ENCODE peak calls at places on chromosomes 16 and 17, in eight cellular contexts. One of them, this sample, is unnamed.

GRCh38 chr17:5537251-5537650 is 47.1 kb downstream of the NLRP1 start:
- DNase-seq in RWPE1: no peak
- DNase-seq in upper lobe of left lung: no peak
- DNase-seq in right lobe of liver: no peak
- DNase-seq in BE2C: no peak
- DNase-seq in ascending aorta: no peak
- DNase-seq in neural progenitor cell: no peak
- DNase-seq in astrocyte of the cerebellum: peak
- DNase-seq in this sample: no peak

GRCh38 chr16:2145843-2146242 is 2.6 kb upstream of the RAB26 start:
- DNase-seq in RWPE1: no peak
- DNase-seq in upper lobe of left lung: no peak
- DNase-seq in right lobe of liver: no peak
- DNase-seq in BE2C: no peak
- DNase-seq in ascending aorta: no peak
- DNase-seq in neural progenitor cell: no peak
- DNase-seq in astrocyte of the cerebellum: no peak
- DNase-seq in this sample: no peak

GRCh38 chr16:13829712-13830304 is 90.1 kb upstream of the ERCC4 start:
- DNase-seq in RWPE1: no peak
- DNase-seq in upper lobe of left lung: no peak
- DNase-seq in right lobe of liver: no peak
- DNase-seq in BE2C: no peak
- DNase-seq in ascending aorta: no peak
- DNase-seq in neural progenitor cell: no peak
- DNase-seq in astrocyte of the cerebellum: no peak
- DNase-seq in this sample: no peak

GRCh38 chr17:81667754-81668153 is 1.2 kb downstream of the CCDC137 start:
- DNase-seq in RWPE1: no peak
- DNase-seq in upper lobe of left lung: no peak
- DNase-seq in right lobe of liver: no peak
- DNase-seq in BE2C: no peak
- DNase-seq in ascending aorta: no peak
- DNase-seq in neural progenitor cell: peak
- DNase-seq in astrocyte of the cerebellum: no peak
- DNase-seq in this sample: no peak

GRCh38 chr17:79874329-79874981 is 35.2 kb upstream of the CBX4 start:
- DNase-seq in RWPE1: peak
- DNase-seq in upper lobe of left lung: no peak
- DNase-seq in right lobe of liver: peak
- DNase-seq in BE2C: no peak
- DNase-seq in ascending aorta: no peak
- DNase-seq in neural progenitor cell: peak
- DNase-seq in astrocyte of the cerebellum: peak
- DNase-seq in this sample: no peak

GRCh38 chr17:10094806-10095205 is 103.6 kb downstream of the GAS7 start:
- DNase-seq in RWPE1: no peak
- DNase-seq in upper lobe of left lung: no peak
- DNase-seq in right lobe of liver: no peak
- DNase-seq in BE2C: no peak
- DNase-seq in ascending aorta: no peak
- DNase-seq in neural progenitor cell: no peak
- DNase-seq in astrocyte of the cerebellum: no peak
- DNase-seq in this sample: no peak

GRCh38 chr16:67917852-67918236 is 13.8 kb downstream of the CTRL start:
- DNase-seq in RWPE1: peak
- DNase-seq in upper lobe of left lung: no peak
- DNase-seq in right lobe of liver: no peak
- DNase-seq in BE2C: no peak
- DNase-seq in ascending aorta: no peak
- DNase-seq in neural progenitor cell: no peak
- DNase-seq in astrocyte of the cerebellum: no peak
- DNase-seq in this sample: no peak

GRCh38 chr17:27319536-27320221 is 25.8 kb downstream of the WSB1 start:
- DNase-seq in RWPE1: no peak
- DNase-seq in upper lobe of left lung: no peak
- DNase-seq in right lobe of liver: peak
- DNase-seq in BE2C: peak
- DNase-seq in ascending aorta: peak
- DNase-seq in neural progenitor cell: no peak
- DNase-seq in astrocyte of the cerebellum: peak
- DNase-seq in this sample: no peak

GRCh38 chr16:78705694-78706093 is 606.2 kb downstream of the WWOX start:
- DNase-seq in RWPE1: peak
- DNase-seq in upper lobe of left lung: no peak
- DNase-seq in right lobe of liver: no peak
- DNase-seq in BE2C: no peak
- DNase-seq in ascending aorta: no peak
- DNase-seq in neural progenitor cell: peak
- DNase-seq in astrocyte of the cerebellum: no peak
- DNase-seq in this sample: no peak

GRCh38 chr16:84699147-84699711 is 571 bp upstream of the USP10 start:
- DNase-seq in RWPE1: peak
- DNase-seq in upper lobe of left lung: no peak
- DNase-seq in right lobe of liver: no peak
- DNase-seq in BE2C: peak
- DNase-seq in ascending aorta: no peak
- DNase-seq in neural progenitor cell: no peak
- DNase-seq in astrocyte of the cerebellum: no peak
- DNase-seq in this sample: no peak

GRCh38 chr17:61294777-61295176 is 104.9 kb upstream of the TBX2 start:
- DNase-seq in RWPE1: no peak
- DNase-seq in upper lobe of left lung: no peak
- DNase-seq in right lobe of liver: no peak
- DNase-seq in BE2C: no peak
- DNase-seq in ascending aorta: no peak
- DNase-seq in neural progenitor cell: peak
- DNase-seq in astrocyte of the cerebellum: no peak
- DNase-seq in this sample: no peak

GRCh38 chr16:28915181-28915580 is 9.9 kb downstream of the RABEP2 start:
- DNase-seq in RWPE1: no peak
- DNase-seq in upper lobe of left lung: no peak
- DNase-seq in right lobe of liver: no peak
- DNase-seq in BE2C: no peak
- DNase-seq in ascending aorta: no peak
- DNase-seq in neural progenitor cell: no peak
- DNase-seq in astrocyte of the cerebellum: no peak
- DNase-seq in this sample: no peak

GRCh38 chr17:31216053-31216751 is 80.8 kb downstream of the OMG start:
- DNase-seq in RWPE1: peak
- DNase-seq in upper lobe of left lung: no peak
- DNase-seq in right lobe of liver: no peak
- DNase-seq in BE2C: no peak
- DNase-seq in ascending aorta: no peak
- DNase-seq in neural progenitor cell: peak
- DNase-seq in astrocyte of the cerebellum: peak
- DNase-seq in this sample: no peak

GRCh38 chr16:69888005-69888560 is 63.1 kb upstream of the CLEC18A start:
- DNase-seq in RWPE1: no peak
- DNase-seq in upper lobe of left lung: peak
- DNase-seq in right lobe of liver: no peak
- DNase-seq in BE2C: no peak
- DNase-seq in ascending aorta: no peak
- DNase-seq in neural progenitor cell: no peak
- DNase-seq in astrocyte of the cerebellum: no peak
- DNase-seq in this sample: no peak

GRCh38 chr16:71738820-71739219 is 14.3 kb upstream of the PHLPP2 start:
- DNase-seq in RWPE1: no peak
- DNase-seq in upper lobe of left lung: no peak
- DNase-seq in right lobe of liver: no peak
- DNase-seq in BE2C: no peak
- DNase-seq in ascending aorta: no peak
- DNase-seq in neural progenitor cell: no peak
- DNase-seq in astrocyte of the cerebellum: no peak
- DNase-seq in this sample: no peak

GRCh38 chr17:39705786-39706348 is 6.0 kb downstream of the ERBB2 start:
- DNase-seq in RWPE1: peak
- DNase-seq in upper lobe of left lung: peak
- DNase-seq in right lobe of liver: peak
- DNase-seq in BE2C: no peak
- DNase-seq in ascending aorta: no peak
- DNase-seq in neural progenitor cell: no peak
- DNase-seq in astrocyte of the cerebellum: no peak
- DNase-seq in this sample: no peak

GRCh38 chr16:10979717-10980601 is 35.6 kb downstream of the CLEC16A start:
- DNase-seq in RWPE1: peak
- DNase-seq in upper lobe of left lung: no peak
- DNase-seq in right lobe of liver: peak
- DNase-seq in BE2C: no peak
- DNase-seq in ascending aorta: peak
- DNase-seq in neural progenitor cell: no peak
- DNase-seq in astrocyte of the cerebellum: no peak
- DNase-seq in this sample: no peak

GRCh38 chr17:72302735-72303134 is 181.9 kb downstream of the SOX9 start:
- DNase-seq in RWPE1: no peak
- DNase-seq in upper lobe of left lung: no peak
- DNase-seq in right lobe of liver: no peak
- DNase-seq in BE2C: no peak
- DNase-seq in ascending aorta: no peak
- DNase-seq in neural progenitor cell: no peak
- DNase-seq in astrocyte of the cerebellum: no peak
- DNase-seq in this sample: no peak
- TF ChIP-seq CTCF in RWPE1: no peak
- TF ChIP-seq CTCF in upper lobe of left lung: no peak
- TF ChIP-seq CTCF in right lobe of liver: no peak
- TF ChIP-seq CTCF in BE2C: no peak
- TF ChIP-seq CTCF in ascending aorta: no peak
- TF ChIP-seq CTCF in neural progenitor cell: no peak
- TF ChIP-seq CTCF in astrocyte of the cerebellum: no peak
- TF ChIP-seq CTCF in this sample: no peak

GRCh38 chr16:65751622-65752598 is 614.6 kb upstream of the CDH5 start:
- DNase-seq in RWPE1: no peak
- DNase-seq in upper lobe of left lung: no peak
- DNase-seq in right lobe of liver: no peak
- DNase-seq in BE2C: peak
- DNase-seq in ascending aorta: no peak
- DNase-seq in neural progenitor cell: no peak
- DNase-seq in astrocyte of the cerebellum: no peak
- DNase-seq in this sample: no peak
- TF ChIP-seq CTCF in RWPE1: no peak
- TF ChIP-seq CTCF in upper lobe of left lung: no peak
- TF ChIP-seq CTCF in right lobe of liver: no peak
- TF ChIP-seq CTCF in BE2C: peak
- TF ChIP-seq CTCF in ascending aorta: no peak
- TF ChIP-seq CTCF in neural progenitor cell: no peak
- TF ChIP-seq CTCF in astrocyte of the cerebellum: no peak
- TF ChIP-seq CTCF in this sample: no peak

DNA sequence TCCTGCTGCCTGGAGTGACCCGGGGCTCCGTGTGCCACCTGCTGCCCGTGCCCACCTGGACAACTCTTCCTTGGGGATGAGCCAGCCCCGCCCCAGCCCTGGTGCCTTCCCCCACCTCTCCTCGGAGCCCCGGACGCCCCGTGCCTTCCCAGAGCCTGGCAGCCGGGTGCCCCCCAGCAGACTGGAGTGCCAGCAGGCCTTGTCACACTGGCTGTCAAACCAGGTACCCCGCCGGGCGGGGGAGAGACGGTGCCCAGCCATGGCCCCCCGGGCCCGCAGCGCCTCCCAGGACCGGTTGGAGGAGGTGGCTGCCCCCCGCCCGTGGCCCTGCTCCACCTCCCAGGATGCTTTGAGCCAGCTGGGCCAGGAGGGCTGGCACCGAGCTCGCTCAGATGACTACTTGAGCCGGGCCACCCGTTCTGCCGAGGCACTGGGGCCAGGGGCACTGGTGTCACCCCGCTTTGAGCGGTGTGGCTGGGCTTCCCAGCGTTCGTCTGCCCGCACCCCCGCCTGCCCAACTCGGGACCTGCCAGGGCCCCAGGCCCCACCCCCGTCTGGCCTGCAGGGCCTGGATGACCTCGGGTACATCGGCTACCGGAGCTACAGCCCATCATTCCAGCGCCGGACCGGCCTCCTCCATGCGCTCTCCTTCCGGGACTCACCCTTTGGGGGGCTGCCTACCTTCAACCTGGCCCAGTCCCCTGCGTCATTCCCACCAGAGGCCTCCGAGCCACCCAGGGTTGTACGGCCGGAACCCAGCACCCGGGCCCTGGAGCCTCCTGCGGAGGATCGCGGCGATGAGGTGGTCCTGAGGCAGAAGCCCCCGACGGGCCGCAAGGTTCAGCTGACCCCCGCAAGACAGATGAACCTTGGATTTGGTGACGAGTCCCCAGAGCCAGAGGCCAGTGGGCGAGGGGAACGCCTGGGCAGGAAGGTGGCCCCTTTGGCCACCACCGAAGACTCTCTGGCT is 38.4 kb downstream of the ARHGAP23 start:
- DNase-seq in RWPE1: no peak
- DNase-seq in upper lobe of left lung: peak
- DNase-seq in right lobe of liver: no peak
- DNase-seq in BE2C: no peak
- DNase-seq in ascending aorta: no peak
- DNase-seq in neural progenitor cell: no peak
- DNase-seq in astrocyte of the cerebellum: no peak
- DNase-seq in this sample: no peak
- TF ChIP-seq CTCF in RWPE1: no peak
- TF ChIP-seq CTCF in upper lobe of left lung: no peak
- TF ChIP-seq CTCF in right lobe of liver: no peak
- TF ChIP-seq CTCF in BE2C: no peak
- TF ChIP-seq CTCF in ascending aorta: no peak
- TF ChIP-seq CTCF in neural progenitor cell: no peak
- TF ChIP-seq CTCF in astrocyte of the cerebellum: no peak
- TF ChIP-seq CTCF in this sample: no peak

GRCh38 chr17:7676533-7676932 is 10.8 kb downstream of the TP53 start:
- DNase-seq in RWPE1: no peak
- DNase-seq in upper lobe of left lung: no peak
- DNase-seq in right lobe of liver: no peak
- DNase-seq in BE2C: no peak
- DNase-seq in ascending aorta: no peak
- DNase-seq in neural progenitor cell: no peak
- DNase-seq in astrocyte of the cerebellum: no peak
- DNase-seq in this sample: no peak

GRCh38 chr17:7677388-7678067 is 9.8 kb downstream of the TP53 start:
- DNase-seq in RWPE1: no peak
- DNase-seq in upper lobe of left lung: no peak
- DNase-seq in right lobe of liver: no peak
- DNase-seq in BE2C: no peak
- DNase-seq in ascending aorta: no peak
- DNase-seq in neural progenitor cell: peak
- DNase-seq in astrocyte of the cerebellum: no peak
- DNase-seq in this sample: no peak

GRCh38 chr17:7668482-7668881 is 17.8 kb downstream of the ATP1B2 start:
- DNase-seq in RWPE1: no peak
- DNase-seq in upper lobe of left lung: no peak
- DNase-seq in right lobe of liver: no peak
- DNase-seq in BE2C: no peak
- DNase-seq in ascending aorta: no peak
- DNase-seq in neural progenitor cell: no peak
- DNase-seq in astrocyte of the cerebellum: no peak
- DNase-seq in this sample: no peak

GRCh38 chr17:7674934-7675333 is 12.4 kb downstream of the TP53 start:
- DNase-seq in RWPE1: no peak
- DNase-seq in upper lobe of left lung: peak
- DNase-seq in right lobe of liver: no peak
- DNase-seq in BE2C: no peak
- DNase-seq in ascending aorta: no peak
- DNase-seq in neural progenitor cell: no peak
- DNase-seq in astrocyte of the cerebellum: no peak
- DNase-seq in this sample: no peak

DNA sequence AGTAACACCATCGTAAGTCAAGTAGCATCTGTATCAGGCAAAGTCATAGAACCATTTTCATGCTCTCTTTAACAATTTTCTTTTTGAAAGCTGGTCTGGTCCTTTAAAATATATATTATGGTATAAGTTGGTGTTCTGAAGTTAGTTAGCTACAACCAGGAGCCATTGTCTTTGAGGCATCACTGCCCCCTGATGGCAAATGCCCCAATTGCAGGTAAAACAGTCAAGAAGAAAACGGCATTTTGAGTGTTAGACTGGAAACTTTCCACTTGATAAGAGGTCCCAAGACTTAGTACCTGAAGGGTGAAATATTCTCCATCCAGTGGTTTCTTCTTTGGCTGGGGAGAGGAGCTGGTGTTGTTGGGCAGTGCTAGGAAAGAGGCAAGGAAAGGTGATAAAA is 14.1 kb downstream of the TP53 start:
- DNase-seq in RWPE1: no peak
- DNase-seq in upper lobe of left lung: no peak
- DNase-seq in right lobe of liver: no peak
- DNase-seq in BE2C: no peak
- DNase-seq in ascending aorta: no peak
- DNase-seq in neural progenitor cell: peak
- DNase-seq in astrocyte of the cerebellum: no peak
- DNase-seq in this sample: no peak
- TF ChIP-seq CTCF in RWPE1: no peak
- TF ChIP-seq CTCF in upper lobe of left lung: no peak
- TF ChIP-seq CTCF in right lobe of liver: peak
- TF ChIP-seq CTCF in BE2C: peak
- TF ChIP-seq CTCF in ascending aorta: no peak
- TF ChIP-seq CTCF in neural progenitor cell: peak
- TF ChIP-seq CTCF in astrocyte of the cerebellum: peak
- TF ChIP-seq CTCF in this sample: peak